ENCODE peak calls at places on chromosomes 13 and 19, in eight cellular contexts. O, J, V, D, I, M, X and U are unnamed samples.

GRCh38 chr19:29593869-29594268 is 12.2 kb upstream of the POP4 start:
- DNase-seq in O (no peak), J (no peak), V (no peak), D (no peak), I (no peak), M (no peak), X (no peak), U (no peak)

GRCh38 chr19:40578442-40578908 is 1.8 kb downstream of the SHKBP1 start:
- DNase-seq in O (peak; percentile 28), J (peak; percentile 90), V (peak; percentile 72), D (no peak), I (no peak), M (no peak), X (no peak), U (peak; percentile 16)

GRCh38 chr13:73366241-73366640 is 307.4 kb downstream of the KLF5 start:
- DNase-seq in O (no peak), J (no peak), V (no peak), D (no peak), I (no peak), M (no peak), X (no peak), U (no peak)

GRCh38 chr13:51305558-51305957 is 33.9 kb upstream of the SERPINE3 start:
- DNase-seq in O (peak; percentile 23), J (no peak), V (no peak), D (no peak), I (no peak), M (no peak), X (peak; percentile 15), U (no peak)

GRCh38 chr13:102779426-102780159 is 6.0 kb upstream of the TEX30 start:
- DNase-seq in O (no peak), J (no peak), V (no peak), D (no peak), I (no peak), M (no peak), X (no peak), U (no peak)

GRCh38 chr19:58558066-58558622 is at the start of gene UBE2M:
- DNase-seq in O (peak; percentile 77), J (peak; percentile 83), V (no peak), D (no peak), I (no peak), M (no peak), X (no peak), U (peak; percentile 31)

GRCh38 chr13:109088101-109088500 is 458.7 kb downstream of the MYO16 start:
- DNase-seq in O (no peak), J (no peak), V (no peak), D (peak; percentile 62), I (no peak), M (no peak), X (no peak), U (no peak)

GRCh38 chr13:74770361-74770760 is 636.2 kb upstream of the KLF12 start:
- DNase-seq in O (peak; percentile 91), J (no peak), V (no peak), D (peak; percentile 81), I (no peak), M (no peak), X (peak; percentile 77), U (peak; percentile 93)

DNA sequence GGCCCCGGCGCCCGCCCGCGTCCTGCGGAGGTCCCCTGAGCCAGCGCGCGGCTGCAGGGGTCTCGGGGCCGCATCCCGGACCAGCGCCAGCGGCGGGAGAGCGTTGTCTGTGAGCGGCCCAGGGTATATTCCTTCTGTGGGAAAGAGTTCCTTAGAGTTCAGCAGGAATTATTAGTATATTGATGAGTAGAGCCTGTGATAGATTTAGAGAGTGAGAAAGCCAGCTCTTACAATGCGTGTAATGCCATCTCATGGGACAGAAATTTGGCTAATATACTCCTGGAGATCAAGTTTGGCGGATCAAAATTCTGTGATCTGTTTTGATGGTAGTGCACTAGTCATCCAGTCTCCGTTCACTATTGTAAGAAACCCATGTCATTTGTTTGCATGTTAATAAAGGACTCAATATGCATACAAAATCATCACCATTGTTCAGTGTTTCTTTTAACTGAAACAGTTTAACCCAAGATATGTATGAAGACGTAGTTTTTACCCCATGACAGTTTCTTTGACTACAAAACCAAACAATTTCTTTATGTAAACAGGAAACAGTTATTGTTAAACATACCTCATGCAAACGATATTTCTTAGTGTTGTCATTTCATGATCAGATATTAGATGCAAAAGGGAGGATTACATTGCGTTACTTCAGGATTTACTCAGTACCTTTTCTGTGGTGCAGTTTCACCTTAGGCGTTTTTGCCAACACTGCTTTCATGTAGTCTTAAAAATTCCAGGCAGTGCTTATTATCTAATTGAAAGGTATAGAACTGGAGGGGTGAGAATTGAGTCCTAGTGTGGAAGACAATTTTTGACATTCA is 9.9 kb downstream of the TNFRSF19 start:
- DNase-seq in O (peak; percentile 50), J (no peak), V (peak; percentile 78), D (no peak), I (no peak), M (no peak), X (peak; percentile 46), U (no peak)
- TF ChIP-seq EZH2 in O (no peak), J (no peak), V (no peak), D (peak; percentile 64), I (no peak), M (no peak), X (no peak), U (no peak)

DNA sequence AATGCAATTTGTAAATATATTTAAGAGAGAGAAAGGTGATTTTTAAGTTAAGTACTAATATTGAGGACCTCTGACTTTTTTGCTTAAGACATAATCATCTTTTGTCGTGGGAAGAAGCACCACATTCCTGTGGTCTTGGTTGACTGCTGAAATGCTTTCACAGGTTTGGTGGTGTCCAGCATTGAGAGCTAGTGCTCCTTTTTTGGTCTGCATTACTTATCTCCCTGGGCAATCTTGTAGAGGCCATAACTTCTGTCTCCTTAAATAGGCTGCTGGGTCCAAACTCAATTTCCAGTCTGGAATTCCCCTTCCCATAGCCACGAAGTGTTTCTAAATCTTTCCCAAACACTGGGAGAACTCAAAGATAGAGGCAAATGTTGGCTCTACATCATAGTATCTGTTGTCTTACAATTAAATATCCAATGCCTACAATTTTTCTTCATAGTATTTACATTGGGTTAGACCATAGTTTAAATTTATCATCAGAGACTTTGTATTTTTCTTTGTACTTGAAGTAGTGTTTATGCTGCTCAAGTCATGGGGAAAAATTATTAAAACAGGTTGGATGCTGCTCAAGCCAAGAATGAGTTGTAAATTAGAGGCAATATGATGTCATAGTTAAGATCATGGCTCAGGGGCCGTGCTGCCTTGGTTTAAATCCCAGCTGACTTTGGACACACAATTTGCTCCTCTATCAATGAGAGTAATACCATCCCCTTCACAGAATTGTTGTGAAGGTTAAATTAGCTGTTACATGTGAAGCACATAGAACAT is 105.6 kb downstream of the POSTN start:
- DNase-seq in O (peak; percentile 87), J (no peak), V (no peak), D (peak; percentile 66), I (no peak), M (no peak), X (peak; percentile 40), U (peak; percentile 98)
- H3K27ac ChIP-seq in O (peak overlapping the region; percentile 52), J (no peak overlapping the region), V (no peak overlapping the region), D (no peak overlapping the region), I (no peak overlapping the region), M (no peak overlapping the region), X (no peak overlapping the region), U (peak overlapping the region; percentile 68)

GRCh38 chr13:112071902-112072530 is 5.1 kb downstream of the SOX1 start:
- DNase-seq in O (no peak), J (no peak), V (peak; percentile 59), D (no peak), I (no peak), M (no peak), X (no peak), U (no peak)

GRCh38 chr13:112073245-112074138 is 6.5 kb downstream of the SOX1 start:
- DNase-seq in O (no peak), J (no peak), V (peak; percentile 95), D (no peak), I (no peak), M (no peak), X (no peak), U (no peak)

GRCh38 chr13:112074139-112074710 is 7.3 kb downstream of the SOX1 start:
- DNase-seq in O (no peak), J (no peak), V (peak; percentile 34), D (no peak), I (no peak), M (no peak), X (no peak), U (no peak)

GRCh38 chr13:112071011-112071901 is 4.3 kb downstream of the SOX1 start:
- DNase-seq in O (no peak), J (no peak), V (peak; percentile 37), D (no peak), I (no peak), M (no peak), X (no peak), U (no peak)

DNA sequence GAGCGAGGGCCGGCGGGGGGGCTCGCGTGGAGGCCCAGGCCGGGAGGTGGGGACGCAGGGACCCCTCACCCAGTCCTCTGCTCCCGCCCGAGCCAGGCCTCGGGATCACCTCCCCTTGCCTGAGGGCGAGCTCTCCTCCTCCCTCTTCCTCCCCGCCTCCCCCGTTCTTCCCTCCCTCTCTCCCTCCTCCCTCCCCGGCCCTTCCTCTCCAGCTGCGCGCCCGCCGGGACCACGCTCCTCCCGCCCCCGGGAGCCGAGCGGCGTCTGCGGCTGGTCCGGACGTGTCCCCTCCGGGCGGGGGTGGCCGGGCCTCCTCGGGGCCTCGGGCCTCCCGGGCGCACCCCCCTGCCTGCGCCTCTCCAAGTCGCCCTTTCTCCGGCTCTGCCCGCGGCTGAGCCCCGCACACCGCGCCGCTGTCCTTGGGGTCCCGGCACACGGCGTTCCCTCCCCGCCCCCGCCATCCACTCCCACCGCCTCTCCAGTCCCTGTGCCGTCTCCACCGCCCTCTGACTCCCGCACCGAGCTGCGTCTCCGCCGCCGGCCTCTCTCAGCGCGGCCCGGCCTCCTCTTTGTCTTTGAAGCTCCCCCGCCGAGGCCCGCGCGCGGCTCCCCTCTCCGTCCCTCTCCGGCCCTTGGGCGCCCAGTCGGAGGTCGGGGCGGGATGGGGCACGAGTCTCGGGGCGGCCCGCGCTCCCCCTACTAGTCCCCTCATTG is 5.7 kb downstream of the SOX1 start:
- DNase-seq in O (no peak), J (no peak), V (peak; percentile 88), D (no peak), I (no peak), M (no peak), X (no peak), U (no peak)
- TF ChIP-seq EZH2 in O (no peak), J (no peak), V (no peak), D (no peak), I (no peak), M (no peak), X (no peak), U (no peak)

GRCh38 chr19:46471778-46472543 is 598 bp upstream of the PNMA8A start:
- DNase-seq in O (no peak), J (peak; percentile 29), V (no peak), D (no peak), I (no peak), M (no peak), X (no peak), U (no peak)
- H3K27ac ChIP-seq in O (peak overlapping the region; percentile 11), J (peak overlapping the region; percentile 70), V (no peak overlapping the region), D (no peak overlapping the region), I (no peak overlapping the region), M (no peak overlapping the region), X (no peak overlapping the region), U (no peak overlapping the region)